ENCODE peak calls at places on chromosomes 16 and 17, in nine cellular contexts. A is body of pancreas; T is WTC11; L is progenitor cell of endocrine pancreas; U is OCI-LY7; N is CD8-positive, alpha-beta T cell; E is AG09319; Z is H9; V is glutamatergic neuron. C is an unnamed sample.

GRCh38 chr17:64240741-64241347 is 22.2 kb downstream of the TEX2 start:
- DNase-seq in U (no peak), Z (no peak), V (no peak), L (no peak), N (no peak), A (peak; percentile 43), T (no peak), E (peak; percentile 57), C (peak; percentile 50)

GRCh38 chr16:50651835-50652438 is 29.2 kb downstream of the SNX20 start:
- DNase-seq in A (no peak), N (no peak), T (no peak), L (no peak), V (no peak), Z (no peak), E (no peak), U (no peak), C (no peak)

GRCh38 chr16:81081007-81081406 is 4.0 kb upstream of the C16orf46 start:
- DNase-seq in U (no peak), V (no peak), E (no peak), N (no peak), Z (no peak), A (no peak), L (no peak), T (no peak), C (no peak)

GRCh38 chr17:40846515-40847155 is 20.4 kb downstream of the KRT12 start:
- DNase-seq in L (no peak), E (no peak), V (no peak), A (no peak), U (no peak), Z (no peak), T (no peak), N (no peak), C (no peak)

GRCh38 chr16:56691885-56692284 is 9.6 kb downstream of the MT1X start:
- DNase-seq in V (no peak), Z (peak; percentile 66), L (no peak), A (peak; percentile 74), E (no peak), T (no peak), N (no peak), U (no peak), C (no peak)

GRCh38 chr16:24839347-24839972 is 6.3 kb upstream of the SLC5A11 start:
- DNase-seq in Z (no peak), A (no peak), L (no peak), U (no peak), T (no peak), N (no peak), V (no peak), E (no peak), C (no peak)

GRCh38 chr16:9867176-9867575 is 315.1 kb downstream of the GRIN2A start:
- DNase-seq in E (no peak), A (no peak), V (no peak), L (no peak), T (no peak), N (no peak), Z (no peak), U (no peak), C (no peak)

GRCh38 chr17:76107507-76107906 is 3.9 kb upstream of the EXOC7 start:
- DNase-seq in N (no peak), A (no peak), Z (no peak), E (no peak), L (no peak), U (peak; percentile 74), V (no peak), T (no peak), C (no peak)

GRCh38 chr16:70598937-70599503 is 47.3 kb upstream of the IL34 start:
- DNase-seq in V (no peak), Z (no peak), A (no peak), T (no peak), E (no peak), L (no peak), N (no peak), U (no peak), C (no peak)

GRCh38 chr16:65373095-65373494 is 251.2 kb upstream of the CDH11 start:
- DNase-seq in U (no peak), L (no peak), A (no peak), V (no peak), N (no peak), T (no peak), E (no peak), Z (no peak), C (no peak)

GRCh38 chr17:64741924-64742670 is 80.0 kb upstream of the SMURF2 start:
- DNase-seq in N (no peak), T (no peak), L (no peak), Z (no peak), U (no peak), E (peak; percentile 84), V (no peak), A (peak; percentile 28), C (peak; percentile 66)

GRCh38 chr16:54586474-54587175 is 300.0 kb upstream of the IRX3 start:
- DNase-seq in N (no peak), V (no peak), T (no peak), U (no peak), Z (no peak), A (no peak), L (no peak), E (no peak), C (no peak)

DNA sequence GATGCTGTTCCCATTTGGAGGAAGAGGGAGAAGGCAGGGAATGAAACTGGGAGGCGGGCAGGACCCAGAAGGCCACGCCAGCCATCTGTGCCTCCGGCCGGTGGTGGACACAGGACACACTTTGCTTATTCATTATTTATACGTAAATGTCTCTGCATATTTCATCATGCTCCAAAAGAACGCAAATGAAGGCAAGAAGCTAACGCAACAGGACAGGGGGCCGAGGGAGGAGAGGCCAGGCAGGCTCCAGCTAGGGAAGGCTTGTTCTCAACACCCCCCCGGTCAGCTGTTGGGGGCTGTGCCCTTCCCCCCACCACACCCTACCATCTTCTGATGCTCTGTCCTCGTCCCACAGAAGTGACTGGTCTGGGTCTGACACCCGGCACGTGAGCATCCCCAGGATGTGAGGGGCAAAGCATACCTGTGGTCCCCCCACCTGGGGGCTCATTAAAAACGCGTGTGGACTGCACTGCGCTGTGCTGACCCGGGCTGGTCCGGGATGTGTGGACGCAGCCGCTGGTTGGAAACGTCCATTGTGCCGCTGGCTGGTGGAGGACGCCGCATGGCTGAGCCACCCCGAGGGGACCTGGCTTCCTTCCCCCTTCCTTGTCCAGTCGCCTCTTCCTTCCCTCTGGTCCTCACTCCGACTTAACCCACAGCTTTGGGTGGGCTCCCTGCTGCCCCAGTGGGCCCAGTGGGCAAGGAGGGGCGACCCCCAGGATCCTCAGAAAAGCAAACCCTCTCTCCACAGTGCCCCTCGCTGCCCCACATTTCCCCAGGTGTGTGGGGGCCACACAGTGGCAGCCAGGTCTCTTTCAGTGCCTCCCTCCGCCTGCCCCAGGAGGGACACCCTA is 46.4 kb upstream of the ENPP7 start:
- DNase-seq in T (no peak), A (no peak), U (no peak), E (no peak), V (peak; percentile 63), Z (no peak), N (no peak), L (no peak), C (peak; percentile 6)
- TF ChIP-seq CTCF in T (no peak), A (no peak), U (no peak), E (no peak), V (no peak), Z (no peak), N (no peak), L (no peak), C (no peak)

GRCh38 chr17:37661372-37662014 is 18.2 kb upstream of the DDX52 start:
- DNase-seq in U (no peak), Z (no peak), E (no peak), L (no peak), V (no peak), T (no peak), A (no peak), N (no peak), C (no peak)
- TF ChIP-seq CTCF in U (no peak), Z (peak; percentile 45), E (no peak), L (peak; percentile 21), V (no peak), T (no peak), A (no peak), N (no peak), C (no peak)

GRCh38 chr16:67561501-67561823 is 864 bp upstream of the CTCF start:
- DNase-seq in L (no peak), T (no peak), A (no peak), V (no peak), Z (no peak), U (no peak), N (no peak), E (no peak), C (no peak)

GRCh38 chr16:67562918-67563707 is 787 bp downstream of the CTCF start:
- DNase-seq in N (peak; percentile 69), V (peak; percentile 83), E (no peak), U (peak; percentile 87), A (peak; percentile 73), T (peak; percentile 75), L (peak; percentile 54), Z (peak; percentile 58), C (peak; percentile 69)

GRCh38 chr16:67563708-67564468 is 1.6 kb downstream of the CTCF start:
- DNase-seq in Z (no peak), U (peak; percentile 68), T (no peak), A (peak; percentile 76), V (no peak), L (no peak), N (no peak), E (peak; percentile 66), C (no peak)

GRCh38 chr16:67561824-67562525 is 351 bp upstream of the CTCF start:
- DNase-seq in E (peak; percentile 95), A (peak; percentile 97), T (peak; percentile 94), L (peak; percentile 89), U (peak; percentile 98), Z (peak; percentile 94), N (peak; percentile 96), V (peak; percentile 96), C (peak; percentile 97)

DNA sequence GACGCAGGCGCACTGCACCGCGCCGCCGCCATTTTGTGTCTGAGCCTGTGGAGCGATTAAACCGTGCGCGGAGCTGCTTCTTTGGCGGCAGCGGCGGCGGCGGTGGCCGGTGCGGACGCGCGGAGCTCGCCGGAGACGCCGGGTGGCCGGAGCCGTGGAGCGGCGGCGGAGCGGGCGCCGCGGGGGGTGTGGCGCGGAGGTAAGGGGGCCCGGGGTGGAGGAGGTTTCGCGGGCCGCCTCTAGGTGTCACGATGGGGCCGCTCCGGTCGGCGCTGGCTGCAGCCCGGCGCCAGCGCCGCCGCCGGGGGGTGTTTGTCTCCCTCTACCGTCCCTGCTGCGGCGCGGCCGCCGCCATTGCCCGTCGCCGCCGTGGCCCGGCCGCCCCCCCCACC is at the start of gene CTCF:
- DNase-seq in N (peak; percentile 84), E (peak; percentile 68), U (peak; percentile 91), L (peak; percentile 68), A (peak; percentile 84), Z (peak; percentile 79), V (peak; percentile 83), T (peak; percentile 75), C (peak; percentile 84)
- TF ChIP-seq CTCF in N (peak; percentile 45), E (peak; percentile 31), U (peak; percentile 65), L (peak; percentile 63), A (peak; percentile 70), Z (peak; percentile 52), V (peak; percentile 21), T (peak; percentile 51), C (peak; percentile 69)

GRCh38 chr16:17468611-17469010 is 2.1 kb downstream of the XYLT1 start:
- DNase-seq in L (no peak), E (no peak), N (no peak), U (peak; percentile 55), V (no peak), Z (no peak), A (no peak), T (no peak), C (no peak)
- TF ChIP-seq CTCF in L (no peak), E (no peak), N (no peak), U (no peak), V (no peak), Z (no peak), A (no peak), T (no peak), C (no peak)

GRCh38 chr17:47894498-47895253 is 1.4 kb upstream of the SP2 start:
- DNase-seq in V (no peak), Z (no peak), E (no peak), T (no peak), U (peak; percentile 4), L (no peak), N (no peak), A (no peak), C (no peak)
- TF ChIP-seq CTCF in V (no peak), Z (no peak), E (no peak), T (no peak), U (peak; percentile 13), L (no peak), N (no peak), A (no peak), C (no peak)

C was measured in left ventricle myocardium inferior.